ENCODE peak calls at places on chromosome 1, in four cellular contexts. Z is neural progenitor cell, V is GM23338, W is GM23248. C is an unnamed sample. For H3F3A, the result is how much of the 10 kb centered on the place peaks cover.

GRCh38 chr1:219626865-219627264 is 14.0 kb upstream of the ZC3H11B start:
- DNase-seq in Z (no peak), V (no peak), W (no peak), C (no peak)

GRCh38 chr1:55446351-55446750 is 231.2 kb upstream of the USP24 start:
- DNase-seq in Z (no peak), V (no peak), W (peak), C (no peak)

GRCh38 chr1:41478118-41478748 is 6.2 kb downstream of the EDN2 start:
- DNase-seq in Z (no peak), V (no peak), W (peak), C (no peak)

GRCh38 chr1:117009132-117009531 is 7.6 kb downstream of the CD101 start:
- DNase-seq in Z (no peak), V (no peak), W (peak), C (peak)

GRCh38 chr1:209720326-209720725 is 15.7 kb downstream of the HSD11B1 start:
- DNase-seq in Z (no peak), V (no peak), W (no peak), C (no peak)

GRCh38 chr1:184507604-184508289 is 120.9 kb downstream of the C1orf21 start:
- DNase-seq in Z (no peak), V (no peak), W (peak), C (no peak)

GRCh38 chr1:242008788-242009500 is 10.0 kb upstream of the MAP1LC3C start:
- DNase-seq in Z (no peak), V (peak), W (peak), C (no peak)

GRCh38 chr1:245609354-245609753 is 454.6 kb downstream of the KIF26B start:
- DNase-seq in Z (no peak), V (no peak), W (no peak), C (no peak)

GRCh38 chr1:29802181-29803068 is 566.1 kb downstream of the PTPRU start:
- DNase-seq in Z (no peak), V (no peak), W (no peak), C (no peak)

GRCh38 chr1:39110325-39110851 is 84.2 kb downstream of the NDUFS5 start:
- DNase-seq in Z (no peak), V (no peak), W (peak), C (no peak)

GRCh38 chr1:1123581-1124507 is 8.0 kb upstream of the C1orf159 start:
- DNase-seq in Z (no peak), V (no peak), W (peak), C (no peak)

GRCh38 chr1:11842154-11843041 is 5.2 kb downstream of the NPPA start:
- DNase-seq in Z (no peak), V (no peak), W (no peak), C (no peak)

GRCh38 chr1:215635827-215636226 is 68.7 kb downstream of the KCTD3 start:
- DNase-seq in Z (no peak), V (no peak), W (peak), C (no peak)

GRCh38 chr1:215640429-215641148 is 73.5 kb downstream of the KCTD3 start:
- DNase-seq in Z (no peak), V (no peak), W (no peak), C (no peak)

GRCh38 chr1:215637041-215637573 is 70.0 kb downstream of the KCTD3 start:
- DNase-seq in Z (no peak), V (no peak), W (peak), C (no peak)

GRCh38 chr1:215631489-215631888 is 64.4 kb downstream of the KCTD3 start:
- DNase-seq in Z (peak), V (no peak), W (peak), C (no peak)

GRCh38 chr1:215636258-215636965 is 69.3 kb downstream of the KCTD3 start:
- DNase-seq in Z (no peak), V (no peak), W (peak), C (no peak)
- H2AFZ ChIP-seq in Z (peak), V (peak), W (peak), C (peak)

DNA sequence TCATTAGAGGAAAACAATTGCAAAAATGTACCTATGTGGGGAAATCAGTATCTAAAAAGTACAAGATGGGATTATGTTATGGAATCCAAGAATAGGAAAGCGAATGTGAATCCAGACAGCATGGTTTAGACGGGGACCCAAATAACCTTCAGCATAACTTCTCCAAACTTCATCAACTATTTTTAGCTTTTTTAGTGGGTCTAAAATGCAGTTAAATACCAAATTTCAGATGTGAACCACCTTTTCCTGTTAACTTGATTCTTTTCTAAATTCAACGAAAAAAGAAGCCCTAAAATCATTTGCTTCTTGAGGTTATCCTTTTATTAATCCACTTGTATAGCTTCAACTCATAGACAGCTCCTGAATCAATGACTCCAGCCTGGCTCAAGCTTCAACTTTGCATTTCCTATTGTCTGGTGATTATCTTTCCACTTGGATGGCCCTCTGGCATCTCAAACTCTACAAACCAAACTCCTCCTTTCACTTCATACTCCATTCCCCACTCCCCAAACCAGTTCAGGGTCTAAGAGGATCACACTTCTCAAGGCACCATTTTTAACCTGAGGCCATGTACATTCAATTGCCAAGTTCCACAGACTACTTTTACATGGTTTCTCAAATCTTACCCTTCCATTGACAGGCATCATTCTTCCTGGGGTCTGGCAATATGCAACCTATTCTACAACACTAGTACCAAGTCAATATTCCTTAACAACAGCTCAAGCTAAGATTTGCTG is 7.4 kb downstream of the ERRFI1 start:
- DNase-seq in Z (peak), V (peak), W (no peak), C (no peak)
- H3F3A ChIP-seq in Z (under half), V (under half), W (half or more), C (under half)

GRCh38 chr1:99645199-99645598 is 714 bp upstream of the PALMD start:
- DNase-seq in Z (no peak), V (no peak), W (peak), C (no peak)

GRCh38 chr1:99642053-99642452 is 3.9 kb upstream of the PALMD start:
- DNase-seq in Z (no peak), V (no peak), W (no peak), C (no peak)

GRCh38 chr1:99645699-99646531 is at the start of gene PALMD:
- DNase-seq in Z (peak), V (peak), W (peak), C (no peak)

GRCh38 chr1:99643021-99643779 is 2.7 kb upstream of the PALMD start:
- DNase-seq in Z (no peak), V (no peak), W (peak), C (no peak)

DNA sequence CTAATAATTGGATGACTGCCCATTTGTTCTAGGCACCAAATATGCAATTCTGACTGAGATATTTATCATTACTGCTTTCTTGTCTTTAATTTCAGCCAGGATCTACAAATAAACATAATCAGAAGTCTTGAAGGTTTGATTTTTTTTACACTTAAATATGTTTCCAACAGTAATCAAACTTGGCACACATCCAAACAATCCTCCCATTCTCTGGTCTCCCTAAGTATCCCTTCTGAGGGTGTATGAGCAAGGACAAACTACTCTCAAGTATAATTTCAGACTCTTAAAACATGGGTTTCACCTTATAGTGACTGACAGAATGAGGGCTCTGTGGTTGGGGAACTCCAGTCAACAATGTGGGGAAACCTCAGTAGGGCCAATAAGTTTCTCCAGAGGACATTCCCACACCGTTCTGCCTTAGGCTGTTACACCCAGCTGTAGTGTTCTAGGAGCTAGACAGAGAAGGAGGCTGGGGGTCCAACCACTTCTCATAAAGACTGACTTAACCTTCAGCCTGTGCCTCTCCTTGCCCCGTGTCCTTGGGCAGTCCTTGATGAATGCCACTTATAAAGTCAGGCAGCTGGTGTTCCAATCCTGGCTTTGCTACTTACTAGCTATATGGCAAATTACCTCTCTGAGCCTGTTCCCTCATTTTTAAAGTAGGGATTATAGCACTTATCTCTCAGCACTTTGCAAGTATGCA is 1.5 kb upstream of the PALMD start:
- DNase-seq in Z (no peak), V (no peak), W (peak), C (no peak)
- H2AFZ ChIP-seq in Z (no peak), V (no peak), W (no peak), C (no peak)

DNA sequence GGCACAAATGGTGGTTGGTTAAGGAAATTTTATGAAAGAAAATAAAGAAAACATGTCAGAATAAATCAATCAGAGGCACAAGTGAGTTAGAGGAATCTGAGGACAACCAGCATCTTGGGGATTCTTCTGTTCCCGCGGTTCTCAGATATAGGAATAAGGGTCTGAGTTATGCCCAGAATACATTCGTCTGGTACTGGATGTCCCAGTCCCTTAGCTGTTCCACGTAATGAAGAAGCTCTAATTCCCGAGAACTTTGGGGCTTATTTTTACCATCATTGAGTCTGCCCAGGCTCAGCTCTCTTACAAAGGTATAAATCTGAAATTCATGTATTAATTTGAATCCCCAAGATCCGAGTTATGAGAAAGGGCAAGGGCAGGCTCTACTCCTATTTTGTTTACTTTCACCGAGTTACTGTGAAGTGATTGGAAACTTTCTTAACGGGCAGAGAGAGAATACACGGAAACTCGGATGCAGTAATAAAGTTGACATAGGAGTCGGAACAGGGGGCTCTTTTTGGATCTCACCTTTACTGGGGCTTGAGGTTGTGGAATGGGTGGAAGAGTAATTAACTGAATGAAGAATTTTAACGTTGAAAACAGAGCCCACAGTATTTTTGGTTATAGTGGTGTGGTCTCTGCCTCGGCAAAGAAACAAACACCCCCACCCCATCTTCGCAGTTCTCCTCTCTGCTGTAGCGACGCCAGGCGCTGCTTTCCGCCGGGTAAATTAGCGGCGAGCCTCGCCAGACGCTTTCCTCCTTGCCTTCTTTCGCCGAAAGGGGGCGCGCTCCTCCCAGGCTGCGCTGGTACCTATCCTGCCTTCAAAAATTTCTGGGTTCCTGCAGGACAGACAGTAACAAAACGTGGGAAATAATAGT is 7.1 kb downstream of the PRRX1 start:
- DNase-seq in Z (peak), V (peak), W (peak), C (no peak)
- H3F3A ChIP-seq in Z (under half), V (under half), W (half or more), C (under half)

GRCh38 chr1:9244501-9245229 is 10.1 kb downstream of the H6PD start:
- DNase-seq in Z (no peak), V (no peak), W (no peak), C (no peak)
- H2AFZ ChIP-seq in Z (no peak), V (no peak), W (no peak), C (no peak)

GRCh38 chr1:50289495-50289894 is 133.7 kb downstream of the DMRTA2 start:
- DNase-seq in Z (no peak), V (no peak), W (no peak), C (no peak)

DNA sequence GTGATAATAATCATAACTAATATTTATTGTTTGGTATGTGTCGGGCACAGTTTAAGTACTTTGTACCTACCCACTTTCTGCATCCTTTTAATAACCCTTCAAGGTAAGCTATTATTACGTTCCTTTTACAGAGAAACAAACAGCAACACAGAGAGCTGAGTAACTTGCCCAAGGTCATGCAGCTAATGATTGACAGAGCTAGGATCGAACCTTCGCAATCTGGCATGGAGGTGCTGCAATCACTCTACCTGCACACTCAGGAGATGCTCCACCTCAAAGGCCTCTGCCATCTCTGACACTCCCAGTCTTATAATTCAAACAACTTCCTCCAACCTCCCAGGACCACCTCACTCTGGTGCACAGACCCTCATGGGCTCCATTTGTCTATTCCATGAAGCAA is 137.2 kb downstream of the DMRTA2 start:
- DNase-seq in Z (no peak), V (no peak), W (no peak), C (no peak)
- H3F3A ChIP-seq in Z (under half), V (under half), W (under half), C (under half)

C was measured in MM.1S.